ENCODE peak calls at places on chromosomes 11 and 22, in nine cellular contexts. E, B, Z, C, U, K, P, X and V are unnamed samples.

GRCh38 chr11:77141034-77141433 is 13.0 kb downstream of the MYO7A start:
- DNase-seq in C (no peak), Z (no peak), X (peak), U (no peak), E (no peak), P (peak), B (no peak), K (no peak), V (no peak)

GRCh38 chr11:1206391-1207271 is 16.2 kb upstream of the MUC5B start:
- DNase-seq in E (no peak), B (peak), X (no peak), C (peak), Z (no peak), U (no peak), K (peak), P (no peak), V (no peak)

GRCh38 chr11:117070016-117070415 is 28.2 kb downstream of the SIK3 start:
- DNase-seq in B (no peak), C (no peak), Z (no peak), K (no peak), P (peak), E (no peak), U (no peak), X (no peak), V (no peak)

GRCh38 chr11:13140873-13141655 is 131.9 kb downstream of the RASSF10 start:
- DNase-seq in B (no peak), Z (peak), E (no peak), U (no peak), X (peak), K (no peak), C (no peak), P (peak), V (no peak)

GRCh38 chr22:43263645-43264514 is 76.9 kb upstream of the TTLL12 start:
- DNase-seq in C (peak), E (peak), Z (peak), K (peak), X (peak), P (peak), B (peak), U (no peak), V (peak)

GRCh38 chr11:12288212-12288933 is 89.0 kb upstream of the PARVA start:
- DNase-seq in B (peak), K (peak), C (peak), P (peak), U (peak), Z (peak), E (peak), X (no peak), V (peak)

GRCh38 chr11:79461144-79461543 is 20.3 kb upstream of the TENM4 start:
- DNase-seq in Z (no peak), B (no peak), X (no peak), C (no peak), U (peak), K (no peak), P (peak), E (peak), V (no peak)

GRCh38 chr11:74179234-74180126 is 8.4 kb downstream of the PPME1 start:
- DNase-seq in U (no peak), X (no peak), P (peak), C (no peak), E (no peak), B (no peak), Z (no peak), K (no peak), V (no peak)

GRCh38 chr11:67545280-67545679 is 22.0 kb upstream of the CABP2 start:
- DNase-seq in B (no peak), U (no peak), K (no peak), X (no peak), E (no peak), Z (peak), C (peak), P (no peak), V (no peak)

GRCh38 chr11:69925366-69926196 is 106.4 kb upstream of the FGF3 start:
- DNase-seq in C (no peak), K (no peak), B (peak), Z (no peak), U (no peak), X (no peak), E (no peak), P (peak), V (no peak)

GRCh38 chr22:45202333-45203149 is 38.2 kb downstream of the KIAA0930 start:
- DNase-seq in X (no peak), E (no peak), C (no peak), K (no peak), P (peak), B (no peak), Z (no peak), U (no peak), V (no peak)

GRCh38 chr11:79503028-79503427 is 62.2 kb upstream of the TENM4 start:
- DNase-seq in B (no peak), E (peak), U (no peak), X (no peak), K (no peak), C (no peak), Z (no peak), P (no peak), V (no peak)

GRCh38 chr22:37563153-37564081 is 3.1 kb downstream of the CDC42EP1 start:
- DNase-seq in X (peak), E (peak), P (peak), Z (peak), U (no peak), K (peak), C (peak), B (peak), V (no peak)

GRCh38 chr22:41401781-41402648 is 20.3 kb downstream of the TEF start:
- DNase-seq in Z (peak), X (no peak), E (peak), K (peak), B (no peak), U (no peak), P (peak), C (peak), V (no peak)

GRCh38 chr22:24768537-24769374 is 5.8 kb downstream of the PIWIL3 start:
- DNase-seq in P (peak), K (peak), X (no peak), B (peak), U (peak), E (peak), C (peak), Z (peak), V (peak)

GRCh38 chr11:30387891-30388861 is 65.3 kb downstream of the ARL14EP start:
- DNase-seq in P (no peak), K (no peak), U (peak), C (no peak), Z (no peak), X (no peak), B (no peak), E (no peak), V (no peak)

GRCh38 chr22:29151316-29151715 is 54.4 kb upstream of the EMID1 start:
- DNase-seq in K (no peak), C (no peak), B (peak), U (no peak), E (peak), P (no peak), X (no peak), Z (no peak), V (no peak)

GRCh38 chr11:74024630-74025029 is 15.7 kb upstream of the UCP3 start:
- DNase-seq in U (no peak), E (no peak), P (peak), X (no peak), C (peak), B (peak), K (peak), Z (peak), V (peak)

GRCh38 chr11:36363361-36364272 is 67.5 kb downstream of the PRR5L start:
- DNase-seq in U (peak), B (no peak), P (no peak), C (no peak), X (no peak), K (no peak), Z (no peak), E (no peak), V (no peak)

GRCh38 chr11:75492181-75492820 is 33.4 kb downstream of the GDPD5 start:
- DNase-seq in Z (no peak), B (no peak), X (no peak), P (peak), K (no peak), E (no peak), C (no peak), U (peak), V (peak)

GRCh38 chr11:46251954-46252353 is 25.5 kb upstream of the CREB3L1 start:
- DNase-seq in X (no peak), B (no peak), Z (no peak), K (no peak), C (no peak), U (no peak), E (no peak), P (no peak), V (no peak)

GRCh38 chr11:61152816-61153592 is 8.2 kb downstream of the VPS37C start:
- DNase-seq in B (no peak), Z (no peak), E (no peak), K (no peak), U (no peak), X (peak), C (no peak), P (peak), V (no peak)

GRCh38 chr11:121763526-121763925 is 310.8 kb upstream of the SORL1-AS1 start:
- DNase-seq in U (no peak), C (no peak), B (no peak), P (no peak), X (no peak), Z (no peak), K (no peak), E (no peak), V (no peak)

GRCh38 chr22:29700949-29701927 is 18.6 kb upstream of the CABP7 start:
- DNase-seq in C (no peak), Z (peak), B (peak), E (no peak), U (peak), P (peak), K (no peak), X (peak), V (peak)

GRCh38 chr22:45879552-45879949 is 97.4 kb downstream of the WNT7B start:
- DNase-seq in E (no peak), Z (no peak), K (no peak), U (no peak), C (no peak), P (no peak), B (peak), X (no peak), V (no peak)

GRCh38 chr22:44975444-44976262 is 34.2 kb downstream of the PHF21B start:
- DNase-seq in B (peak), X (peak), K (peak), C (peak), U (peak), Z (peak), P (peak), E (peak), V (peak)

GRCh38 chr11:57643802-57644201 is 5.9 kb downstream of the YPEL4 start:
- DNase-seq in X (no peak), E (no peak), Z (no peak), C (no peak), K (no peak), U (no peak), B (no peak), P (peak), V (no peak)

GRCh38 chr11:124760205-124760652 is 1.9 kb downstream of the ESAM start:
- DNase-seq in P (no peak), U (peak), B (peak), Z (no peak), X (no peak), E (no peak), C (peak), K (no peak), V (no peak)

GRCh38 chr11:119000906-119001305 is 3.0 kb downstream of the CENATAC start:
- DNase-seq in P (peak), U (no peak), E (no peak), X (no peak), Z (no peak), C (no peak), B (no peak), K (no peak), V (no peak)

DNA sequence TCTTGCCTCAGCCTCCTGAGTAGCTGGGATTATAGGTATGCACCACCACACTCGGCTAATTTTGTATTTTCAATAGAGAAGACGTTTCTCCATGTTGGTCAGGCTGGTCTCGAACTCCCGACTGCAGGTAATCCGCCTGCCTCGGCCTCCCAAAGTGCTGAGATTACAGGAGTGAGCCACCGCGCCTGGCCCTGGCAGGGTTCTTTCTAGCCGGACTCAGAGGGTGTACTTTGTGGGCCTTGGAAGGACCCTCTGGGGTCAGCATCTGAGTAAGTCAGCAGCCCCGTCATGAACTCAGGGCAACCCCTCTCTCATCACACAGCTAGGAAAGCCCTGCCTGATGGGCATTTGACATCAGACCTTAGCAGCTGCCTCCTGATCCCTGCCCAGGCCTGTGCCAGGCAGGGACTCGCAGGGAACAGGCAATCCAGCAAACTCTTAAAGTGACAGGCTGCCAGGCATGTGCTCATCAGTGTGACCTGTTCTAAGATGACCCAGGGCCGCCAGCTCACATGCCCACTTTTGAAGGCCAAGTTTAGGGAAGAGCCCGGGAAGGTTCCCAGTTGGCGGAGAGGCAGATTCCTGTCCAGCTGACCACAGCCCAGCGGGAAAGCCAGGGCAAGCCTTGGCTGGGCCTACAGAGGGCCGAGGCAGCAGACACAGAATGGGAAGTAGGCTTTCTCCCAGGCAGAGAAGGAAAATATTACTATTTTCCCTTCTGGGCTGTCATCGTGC is 92.9 kb downstream of the MORC2 start:
- DNase-seq in X (no peak), Z (no peak), P (no peak), K (peak), E (no peak), U (no peak), B (peak), C (peak), V (no peak)
- TF ChIP-seq CTCF in X (no peak), Z (no peak), P (no peak), K (no peak), E (no peak), U (no peak), B (no peak), C (no peak), V (no peak)

GRCh38 chr22:38861170-38861874 is 10.7 kb downstream of the CBX6 start:
- DNase-seq in U (no peak), Z (no peak), P (no peak), E (peak), B (no peak), X (no peak), K (no peak), C (no peak), V (no peak)
- TF ChIP-seq CTCF in U (no peak), Z (no peak), P (peak), E (no peak), B (no peak), X (peak), K (peak), C (no peak), V (no peak)

DNA sequence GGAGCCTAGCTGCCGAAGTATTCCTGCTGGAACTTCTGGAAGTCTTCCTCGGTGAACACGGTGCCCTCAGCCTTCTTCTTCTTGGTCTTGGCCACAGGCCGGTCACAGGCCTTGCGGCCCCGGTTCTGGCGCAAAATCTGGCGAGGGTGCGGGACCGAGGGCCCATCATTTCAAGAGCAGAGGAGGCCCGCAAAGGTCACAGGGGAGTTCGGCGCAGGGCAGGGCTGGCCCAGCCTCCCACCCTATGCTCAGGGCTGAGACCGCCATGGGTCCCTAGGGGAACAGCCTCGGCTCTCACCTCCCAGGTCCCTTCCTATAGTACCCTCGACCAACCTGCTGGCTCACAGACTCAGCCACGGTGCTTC is 3.1 kb downstream of the RPS19BP1 start:
- DNase-seq in X (no peak), C (no peak), U (no peak), Z (peak), B (no peak), K (no peak), P (no peak), E (no peak), V (no peak)
- TF ChIP-seq CTCF in X (no peak), C (peak), U (peak), Z (no peak), B (no peak), K (no peak), P (no peak), E (no peak), V (peak)

DNA sequence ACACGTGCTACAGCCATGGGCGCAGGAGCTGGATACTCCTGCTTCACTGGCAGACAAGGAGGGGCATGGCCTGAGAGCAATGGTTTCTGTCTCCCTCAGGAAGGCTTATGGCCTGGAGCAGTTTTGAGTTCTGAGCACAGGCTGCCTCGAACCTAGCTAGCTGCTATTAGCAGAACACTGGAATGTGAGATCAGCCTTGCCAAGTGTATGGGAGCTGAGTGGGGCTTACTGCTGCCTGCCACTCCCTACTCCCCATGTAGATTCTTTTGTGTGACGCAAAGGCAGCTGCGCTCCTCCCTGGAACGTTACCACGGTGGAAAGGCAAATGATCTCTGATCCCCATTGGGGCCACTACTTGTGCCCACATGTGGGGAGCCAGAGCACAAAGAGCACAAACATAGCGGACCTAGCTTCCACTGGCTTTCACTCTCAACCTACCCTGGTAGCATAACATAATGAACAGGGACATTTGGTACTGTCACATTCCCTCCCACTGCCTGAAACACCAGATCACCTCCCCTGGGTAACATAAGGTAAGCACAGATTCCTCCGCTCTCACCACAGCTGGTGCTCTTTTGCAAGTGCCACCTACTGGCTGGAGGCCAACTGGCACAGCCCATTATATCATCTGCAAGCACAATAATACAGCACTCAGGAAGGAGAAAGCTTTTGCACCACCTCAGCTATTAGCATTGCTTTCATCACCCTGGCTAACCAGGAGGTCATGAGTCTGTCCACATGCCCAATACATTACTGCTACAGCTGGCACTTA is 84.6 kb upstream of the GUCY1A2 start:
- DNase-seq in K (no peak), E (no peak), X (no peak), U (no peak), C (peak), Z (no peak), B (peak), P (no peak), V (no peak)
- TF ChIP-seq CTCF in K (no peak), E (no peak), X (no peak), U (no peak), C (no peak), Z (no peak), B (no peak), P (no peak), V (no peak)

DNA sequence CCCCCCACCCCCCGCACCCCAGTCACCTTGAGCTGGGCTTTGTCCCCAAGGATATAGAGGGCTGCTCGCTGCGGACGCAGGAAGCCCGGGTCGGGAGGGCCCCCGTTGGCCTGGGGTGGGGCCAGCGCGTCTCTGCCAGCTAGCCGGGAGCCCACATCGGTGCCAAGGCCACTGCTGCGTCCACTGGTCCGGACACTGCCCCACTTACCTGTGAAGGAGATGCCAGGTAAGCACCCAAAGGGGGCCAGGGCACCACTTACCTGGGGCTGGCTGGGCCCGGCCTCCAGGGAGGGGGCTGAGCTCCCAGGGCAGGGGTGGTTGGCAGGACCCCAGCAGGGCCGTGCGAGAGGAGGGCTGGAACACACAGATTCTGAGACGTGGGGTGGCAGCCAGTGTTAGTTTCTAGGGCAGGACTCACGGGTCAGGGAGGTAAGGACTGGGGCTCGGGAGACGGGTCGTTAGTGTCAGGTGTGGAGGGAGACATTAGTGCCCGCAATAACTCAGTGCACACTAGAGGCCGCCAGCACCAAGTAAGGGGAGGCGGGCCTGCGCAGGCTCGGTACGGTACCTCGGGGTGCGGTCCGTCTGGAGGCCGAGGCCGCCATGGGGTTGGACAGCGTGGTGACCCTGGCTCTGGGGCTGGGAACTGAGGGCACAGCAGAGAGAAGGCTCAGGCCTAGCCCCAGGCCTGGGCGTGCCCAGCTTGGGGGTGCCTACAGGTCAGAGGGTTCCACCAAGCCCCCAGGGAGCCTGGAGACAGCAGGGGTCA is 18.2 kb downstream of the SBF1 start:
- DNase-seq in C (no peak), X (no peak), K (no peak), U (no peak), B (no peak), Z (no peak), P (no peak), E (no peak), V (peak)
- TF ChIP-seq CTCF in C (no peak), X (peak), K (no peak), U (no peak), B (no peak), Z (no peak), P (peak), E (no peak), V (peak)

GRCh38 chr11:134014502-134014901 is 54.4 kb upstream of the JAM3 start:
- DNase-seq in E (no peak), B (no peak), K (no peak), C (no peak), U (peak), Z (no peak), P (no peak), X (no peak), V (peak)
- TF ChIP-seq CTCF in E (no peak), B (no peak), K (peak), C (no peak), U (no peak), Z (no peak), P (no peak), X (peak), V (no peak)

DNA sequence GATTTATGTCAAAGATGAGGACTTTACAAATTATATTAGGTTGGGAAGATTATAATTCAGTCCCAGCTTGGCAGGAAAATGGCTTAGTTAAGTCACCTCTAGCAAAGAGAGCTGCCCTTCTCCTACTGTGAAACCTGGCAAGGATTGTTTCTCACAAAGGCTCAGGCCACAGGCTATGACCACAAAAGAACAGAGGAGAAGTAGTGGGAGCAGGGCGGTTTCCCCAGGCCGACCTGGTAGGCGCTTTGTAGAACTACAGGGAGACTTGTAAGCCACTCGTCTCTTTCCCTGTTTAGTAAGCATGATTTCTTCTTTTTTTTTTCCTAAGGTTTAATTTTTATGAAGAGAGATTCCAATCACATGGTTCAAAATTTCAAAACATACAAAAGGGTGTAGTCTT is 4.5 kb downstream of the SNAP29 start:
- DNase-seq in Z (no peak), E (no peak), K (no peak), C (no peak), U (no peak), X (no peak), P (no peak), B (no peak), V (no peak)
- TF ChIP-seq CTCF in Z (no peak), E (no peak), K (no peak), C (no peak), U (no peak), X (no peak), P (no peak), B (no peak), V (no peak)

GRCh38 chr11:120432056-120433018 is 79.2 kb upstream of the GRIK4 start:
- DNase-seq in C (no peak), P (peak), Z (peak), E (no peak), U (no peak), K (peak), B (no peak), X (peak), V (peak)

GRCh38 chr11:120431633-120432032 is 79.9 kb upstream of the GRIK4 start:
- DNase-seq in P (peak), U (peak), E (no peak), K (no peak), B (no peak), Z (no peak), X (peak), C (no peak), V (peak)
- TF ChIP-seq CTCF in P (peak), U (no peak), E (no peak), K (peak), B (no peak), Z (no peak), X (peak), C (peak), V (peak)